ENCODE peak calls at places on chromosomes 1 and 21, in five cellular contexts. N is pancreas, G is mammary epithelial cell, X is body of pancreas, Q is GM10248. C is an unnamed sample.
A peak's percentile ranks its signal among the peaks of the same experiment; 100 is the strongest.

GRCh38 chr1:161707503-161707902 is 474 bp downstream of the FCRLA start:
- DNase-seq in N (no peak), G (no peak), X (no peak), Q (no peak), C (no peak)

GRCh38 chr1:37606481-37607263 is 10.9 kb upstream of the GNL2 start:
- DNase-seq in N (no peak), G (no peak), X (no peak), Q (no peak), C (no peak)

GRCh38 chr1:39196244-39197215 is 8.0 kb upstream of the MACF1 start:
- DNase-seq in N (no peak), G (peak; percentile 76), X (no peak), Q (peak; percentile 41), C (no peak)

GRCh38 chr1:247487057-247487456 is 29.2 kb upstream of the OR2B11 start:
- DNase-seq in N (no peak), G (peak; percentile 35), X (no peak), Q (peak; percentile 64), C (peak; percentile 76)

GRCh38 chr1:47914952-47915676 is 82.1 kb downstream of the TRABD2B start:
- DNase-seq in N (no peak), G (no peak), X (no peak), Q (no peak), C (no peak)

GRCh38 chr1:193448682-193449461 is 262.5 kb upstream of the B3GALT2 start:
- DNase-seq in N (no peak), G (no peak), X (no peak), Q (no peak), C (no peak)

GRCh38 chr1:245765241-245766000 is 610.6 kb downstream of the KIF26B start:
- DNase-seq in N (no peak), G (peak; percentile 2), X (no peak), Q (no peak), C (no peak)

GRCh38 chr1:159918041-159918917 is 7.0 kb downstream of the TAGLN2 start:
- DNase-seq in N (no peak), G (no peak), X (no peak), Q (no peak), C (no peak)

GRCh38 chr21:44019568-44019958 is 7.5 kb downstream of the TRAPPC10 start:
- DNase-seq in N (no peak), G (no peak), X (no peak), Q (no peak), C (no peak)

GRCh38 chr1:26546375-26546774 is 16.8 kb downstream of the RPS6KA1 start:
- DNase-seq in N (no peak), G (peak; percentile 73), X (no peak), Q (no peak), C (no peak)

GRCh38 chr1:3306583-3307285 is 147.7 kb upstream of the ARHGEF16 start:
- DNase-seq in N (no peak), G (no peak), X (no peak), Q (no peak), C (peak; percentile 33)

GRCh38 chr21:31254131-31254530 is 89.9 kb downstream of the TIAM1 start:
- DNase-seq in N (no peak), G (no peak), X (no peak), Q (no peak), C (no peak)

GRCh38 chr21:45479691-45480675 is 62.3 kb downstream of the SLC19A1 start:
- DNase-seq in N (peak; percentile 17), G (no peak), X (no peak), Q (no peak), C (no peak)

GRCh38 chr1:50841791-50842387 is 118.2 kb downstream of the FAF1 start:
- DNase-seq in N (no peak), G (no peak), X (no peak), Q (no peak), C (no peak)

GRCh38 chr1:86527306-86527705 is 19.6 kb upstream of the CLCA4 start:
- DNase-seq in N (no peak), G (no peak), X (no peak), Q (no peak), C (no peak)

GRCh38 chr1:223000549-223001135 is 142.4 kb downstream of the TLR5 start:
- DNase-seq in N (no peak), G (no peak), X (no peak), Q (no peak), C (peak; percentile 18)

DNA sequence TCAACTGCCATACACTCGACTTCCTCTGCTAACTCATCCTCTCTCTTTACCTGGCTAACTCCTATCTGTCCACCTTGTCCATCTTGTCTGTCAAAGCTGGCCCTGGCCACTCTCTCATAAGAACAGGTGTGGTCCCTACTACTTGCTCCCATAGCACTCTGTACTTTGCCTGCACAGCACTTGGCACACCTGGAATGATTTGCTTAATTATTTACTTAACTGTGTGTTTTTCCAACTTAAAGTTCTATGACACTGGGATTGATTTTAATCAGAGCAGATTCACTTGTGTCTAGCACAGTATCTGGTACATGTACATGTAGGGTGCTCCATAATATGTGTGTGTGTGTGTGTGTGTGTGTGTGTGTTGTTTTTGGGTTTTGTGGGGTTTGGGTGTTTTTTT is 111.6 kb downstream of the ZNF281 start:
- DNase-seq in N (peak; percentile 52), G (no peak), X (peak; percentile 60), Q (no peak), C (no peak)
- TF ChIP-seq CTCF in N (no peak), G (no peak), X (no peak), Q (no peak), C (no peak)

GRCh38 chr1:115184260-115184950 is 95.1 kb upstream of the TSPAN2 start:
- DNase-seq in N (no peak), G (no peak), X (no peak), Q (no peak), C (no peak)
- TF ChIP-seq CTCF in N (no peak), G (no peak), X (no peak), Q (no peak), C (no peak)

DNA sequence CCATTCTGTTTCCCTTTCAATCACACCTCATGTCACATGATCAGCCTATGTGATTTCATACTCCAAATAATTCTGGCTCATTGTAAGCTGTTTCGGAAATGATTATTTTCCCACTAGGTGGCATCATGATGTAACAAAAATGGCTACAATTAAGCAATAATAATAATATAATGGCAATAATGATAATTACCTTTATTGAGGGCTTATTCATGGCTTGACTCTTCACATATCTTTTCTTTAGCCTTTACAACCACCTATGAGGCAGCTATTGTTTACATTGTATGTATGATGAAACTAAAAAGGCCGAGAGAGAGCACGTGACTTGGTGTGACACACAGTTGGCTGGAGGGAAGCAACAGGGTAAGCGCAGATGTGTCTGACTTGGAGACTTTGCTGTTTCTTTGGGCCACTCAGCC is 12.5 kb upstream of the KPRP start:
- DNase-seq in N (no peak), G (peak; percentile 44), X (no peak), Q (no peak), C (peak; percentile 89)
- TF ChIP-seq CTCF in N (no peak), G (peak; percentile 35), X (no peak), Q (no peak), C (no peak)

DNA sequence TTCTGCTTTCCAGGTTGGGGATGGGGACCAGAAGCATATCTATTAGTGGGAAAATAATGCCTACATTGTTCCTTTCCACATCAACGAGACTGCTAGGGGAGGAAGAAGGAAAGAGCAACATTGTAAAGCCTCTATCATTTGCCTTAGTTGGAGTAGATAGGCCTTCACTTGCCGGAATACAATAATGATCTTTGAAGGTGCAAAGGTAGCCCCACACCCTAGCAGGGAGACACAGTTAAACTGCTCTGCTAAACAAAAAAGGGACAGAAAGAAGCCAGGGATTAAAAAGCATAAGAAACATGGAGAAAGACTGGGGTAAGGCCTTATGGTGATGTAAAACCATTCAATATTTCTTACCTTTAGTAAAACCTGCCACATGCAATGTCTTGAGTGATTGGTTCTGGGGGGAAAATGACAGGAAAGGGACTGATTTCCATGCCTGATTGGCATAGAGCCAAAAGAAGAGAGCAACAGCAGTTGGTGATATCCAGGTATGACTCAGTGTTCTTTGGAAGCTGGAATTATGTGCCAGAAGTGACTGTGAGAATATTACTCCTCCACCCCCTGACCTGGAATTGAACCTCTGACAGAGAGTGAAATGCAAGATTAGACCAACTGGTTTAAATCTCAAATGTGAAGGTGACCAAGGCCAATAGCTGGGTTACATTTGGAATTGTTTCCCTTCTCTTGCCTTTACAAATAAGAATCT is 8.1 kb downstream of the DNASE2B start:
- DNase-seq in N (no peak), G (peak; percentile 38), X (no peak), Q (no peak), C (peak; percentile 73)
- TF ChIP-seq CTCF in N (no peak), G (no peak), X (no peak), Q (no peak), C (no peak)

DNA sequence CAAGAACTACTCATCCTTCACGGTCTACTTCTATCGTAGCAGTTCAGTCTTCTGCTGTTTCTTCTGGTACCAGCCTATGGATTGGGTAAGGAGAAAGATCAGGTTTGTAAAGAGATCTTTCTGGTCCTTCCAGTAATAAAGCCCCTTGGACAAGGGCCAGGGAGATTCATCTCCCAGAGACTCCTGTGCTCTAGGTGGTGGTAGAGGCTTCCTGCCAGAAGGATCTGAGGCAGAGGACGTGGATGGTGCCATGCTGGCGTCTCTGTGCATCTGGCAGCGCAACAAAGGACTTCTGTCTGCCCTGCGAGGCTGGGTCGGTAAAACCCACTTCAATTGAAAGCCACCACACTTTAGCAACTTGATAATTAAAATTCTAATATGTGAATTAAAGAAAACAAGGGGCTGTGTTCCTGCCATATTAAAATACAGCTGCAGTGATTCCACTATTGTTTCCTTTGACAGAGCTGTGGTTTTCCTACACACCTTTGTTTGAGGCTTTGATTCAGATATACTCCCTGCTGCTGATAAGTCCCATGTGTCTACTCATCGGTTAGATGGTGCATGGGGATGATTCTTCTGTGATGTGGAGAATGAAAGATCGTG is 73.6 kb downstream of the ROR1 start:
- DNase-seq in N (no peak), G (peak; percentile 71), X (no peak), Q (no peak), C (no peak)
- TF ChIP-seq CTCF in N (no peak), G (peak; percentile 40), X (no peak), Q (no peak), C (no peak)

GRCh38 chr1:170670751-170671628 is 7.1 kb downstream of the PRRX1 start:
- DNase-seq in N (peak; percentile 33), G (no peak), X (peak; percentile 21), Q (no peak), C (no peak)
- TF ChIP-seq CTCF in N (peak; percentile 20), G (no peak), X (peak; percentile 47), Q (peak; percentile 48), C (no peak)

GRCh38 chr1:66357478-66358197 is 176.3 kb upstream of the SGIP1 start:
- DNase-seq in N (no peak), G (no peak), X (no peak), Q (no peak), C (no peak)

GRCh38 chr1:66359815-66360214 is 174.1 kb upstream of the SGIP1 start:
- DNase-seq in N (no peak), G (no peak), X (no peak), Q (no peak), C (no peak)

GRCh38 chr1:66356605-66357004 is 177.3 kb upstream of the SGIP1 start:
- DNase-seq in N (no peak), G (no peak), X (no peak), Q (no peak), C (no peak)

GRCh38 chr1:66364578-66365391 is 169.2 kb upstream of the SGIP1 start:
- DNase-seq in N (no peak), G (peak; percentile 64), X (no peak), Q (no peak), C (no peak)

GRCh38 chr1:66360285-66360724 is 173.6 kb upstream of the SGIP1 start:
- DNase-seq in N (no peak), G (no peak), X (no peak), Q (no peak), C (no peak)
- TF ChIP-seq CTCF in N (no peak), G (peak; percentile 10), X (no peak), Q (peak; percentile 36), C (no peak)